ENCODE peak calls at places on chromosomes 13 and 19, in six cellular contexts. T, D, E, B, P and O are unnamed samples.

GRCh38 chr19:13425151-13425550 is 81.1 kb downstream of the CACNA1A start:
- DNase-seq in T (no peak), D (no peak), E (no peak), B (no peak), P (no peak), O (no peak)

GRCh38 chr19:398719-399118 is 10.2 kb downstream of the C2CD4C start:
- DNase-seq in T (no peak), D (no peak), E (no peak), B (no peak), P (no peak), O (no peak)

GRCh38 chr19:35939307-35940077 is 3.3 kb downstream of the LRFN3 start:
- DNase-seq in T (no peak), D (no peak), E (no peak), B (no peak), P (no peak), O (no peak)

GRCh38 chr13:36130542-36131214 is 504 bp downstream of the DCLK1 start:
- DNase-seq in T (no peak), D (no peak), E (no peak), B (peak), P (peak), O (peak)

GRCh38 chr19:30255783-30256509 is 116.2 kb upstream of the ZNF536 start:
- DNase-seq in T (no peak), D (no peak), E (no peak), B (peak), P (no peak), O (no peak)

GRCh38 chr13:112244495-112245177 is 131.5 kb upstream of the SPACA7 start:
- DNase-seq in T (no peak), D (no peak), E (no peak), B (no peak), P (no peak), O (no peak)

GRCh38 chr19:13089139-13089856 is 13.4 kb downstream of the LYL1 start:
- DNase-seq in T (no peak), D (peak), E (no peak), B (no peak), P (no peak), O (no peak)

GRCh38 chr19:37943480-37943879 is 36.5 kb downstream of the SIPA1L3 start:
- DNase-seq in T (no peak), D (no peak), E (no peak), B (no peak), P (no peak), O (no peak)

GRCh38 chr19:5960005-5961001 is 17.6 kb downstream of the RANBP3 start:
- DNase-seq in T (no peak), D (no peak), E (no peak), B (no peak), P (no peak), O (no peak)

GRCh38 chr19:51030631-51031030 is 4.2 kb downstream of the KLK12 start:
- DNase-seq in T (no peak), D (no peak), E (no peak), B (no peak), P (no peak), O (no peak)

GRCh38 chr13:36919833-36920611 is at the start of gene SMAD9:
- DNase-seq in T (peak), D (peak), E (no peak), B (peak), P (peak), O (peak)

GRCh38 chr19:49042177-49042576 is 1.5 kb upstream of the CGB5 start:
- DNase-seq in T (peak), D (no peak), E (no peak), B (no peak), P (no peak), O (no peak)

GRCh38 chr19:13122275-13122878 is 4.3 kb downstream of the NACC1 start:
- DNase-seq in T (no peak), D (no peak), E (no peak), B (no peak), P (no peak), O (no peak)

GRCh38 chr19:39543477-39543857 is 3.5 kb upstream of the EID2 start:
- DNase-seq in T (no peak), D (no peak), E (no peak), B (no peak), P (no peak), O (no peak)

GRCh38 chr13:98688373-98688772 is 64.1 kb downstream of the SLC15A1 start:
- DNase-seq in T (no peak), D (no peak), E (no peak), B (no peak), P (no peak), O (no peak)